ENCODE peak calls at places on chromosomes 1 and 21, in seven cellular contexts. G, N, X, K, Q, T and F are unnamed samples.

GRCh38 chr1:53478186-53478585 is 19.0 kb downstream of the DMRTB1 start:
- DNase-seq in X (no peak), T (no peak), N (no peak), K (no peak), Q (no peak), G (no peak), F (no peak)

GRCh38 chr1:202892501-202892900 is 3.6 kb upstream of the RABIF start:
- DNase-seq in G (no peak), N (no peak), X (no peak), K (no peak), Q (no peak), T (no peak), F (no peak)

GRCh38 chr1:76759950-76760349 is 107.3 kb upstream of the ST6GALNAC5 start:
- DNase-seq in Q (peak), X (no peak), K (no peak), G (peak), T (no peak), N (no peak), F (peak)

GRCh38 chr1:56577859-56578663 is 1.3 kb downstream of the PLPP3 start:
- DNase-seq in K (no peak), N (peak), T (no peak), Q (peak), X (peak), G (peak), F (peak)

GRCh38 chr1:34779962-34780361 is 1.1 kb upstream of the GJB3 start:
- DNase-seq in Q (no peak), T (no peak), G (no peak), K (no peak), N (no peak), X (no peak), F (no peak)

GRCh38 chr21:30592140-30592539 is at the start of gene KRTAP6-3:
- DNase-seq in T (no peak), K (no peak), Q (no peak), N (no peak), X (no peak), G (no peak), F (no peak)

GRCh38 chr1:53987880-53988279 is 30.1 kb downstream of the LDLRAD1 start:
- DNase-seq in X (no peak), K (no peak), N (no peak), Q (peak), T (no peak), G (no peak), F (no peak)

GRCh38 chr1:12453400-12454343 is 164.3 kb downstream of the DHRS3 start:
- DNase-seq in X (no peak), Q (no peak), K (no peak), G (no peak), N (no peak), T (no peak), F (no peak)

GRCh38 chr1:234201600-234201999 is 171.7 kb upstream of the COA6 start:
- DNase-seq in Q (no peak), T (no peak), N (no peak), X (no peak), K (no peak), G (no peak), F (peak)

GRCh38 chr1:145983959-145984830 is 12.2 kb downstream of the TXNIP start:
- DNase-seq in X (no peak), G (no peak), K (no peak), N (no peak), Q (no peak), T (no peak), F (no peak)

GRCh38 chr21:38858429-38859205 is 52.9 kb downstream of the ETS2 start:
- DNase-seq in Q (no peak), N (no peak), G (no peak), T (no peak), K (no peak), X (no peak), F (peak)

GRCh38 chr1:180630408-180631196 is 1.2 kb upstream of the XPR1 start:
- DNase-seq in G (no peak), K (no peak), T (no peak), N (no peak), Q (peak), X (no peak), F (no peak)

GRCh38 chr1:43980255-43981134 is 1.5 kb downstream of the B4GALT2 start:
- DNase-seq in G (no peak), T (no peak), X (no peak), Q (peak), K (no peak), N (no peak), F (no peak)

GRCh38 chr1:63087966-63088365 is 234.4 kb upstream of the FOXD3 start:
- DNase-seq in Q (no peak), K (no peak), T (no peak), N (no peak), G (peak), X (no peak), F (no peak)

GRCh38 chr1:116988248-116988647 is 13.3 kb upstream of the CD101 start:
- DNase-seq in X (no peak), Q (peak), N (no peak), G (no peak), T (no peak), K (no peak), F (no peak)

GRCh38 chr21:35547946-35548774 is 499.1 kb upstream of the RUNX1 start:
- DNase-seq in K (no peak), N (no peak), G (peak), T (no peak), X (no peak), Q (no peak), F (no peak)

GRCh38 chr1:1085911-1086841 is 12.1 kb upstream of the RNF223 start:
- DNase-seq in K (no peak), N (no peak), T (no peak), G (no peak), Q (no peak), X (no peak), F (no peak)

GRCh38 chr1:6601049-6601864 is 1.4 kb downstream of the KLHL21 start:
- DNase-seq in G (peak), Q (peak), X (peak), K (peak), N (peak), T (peak), F (peak)

GRCh38 chr1:62407398-62408009 is 29.3 kb upstream of the USP1 start:
- DNase-seq in X (no peak), K (no peak), G (peak), Q (peak), N (peak), T (no peak), F (peak)

GRCh38 chr21:35220301-35220700 is 171.2 kb upstream of the RUNX1 start:
- DNase-seq in N (peak), K (no peak), T (no peak), X (no peak), G (no peak), Q (no peak), F (no peak)

GRCh38 chr1:42720868-42721267 is 19.2 kb downstream of the CLDN19 start:
- DNase-seq in X (no peak), T (no peak), G (peak), Q (no peak), K (no peak), N (no peak), F (no peak)

GRCh38 chr1:205991237-205991636 is 12.0 kb downstream of the RAB7B start:
- DNase-seq in X (no peak), Q (peak), T (no peak), K (no peak), G (no peak), N (peak), F (no peak)

GRCh38 chr1:36864182-36865079 is 169.9 kb downstream of the GRIK3 start:
- DNase-seq in T (no peak), X (no peak), K (no peak), N (no peak), G (no peak), Q (no peak), F (peak)

GRCh38 chr1:243850013-243850367 is at the start of gene AKT3:
- DNase-seq in N (no peak), X (no peak), Q (no peak), G (peak), K (no peak), T (peak), F (no peak)

GRCh38 chr1:221159608-221160007 is 280.4 kb downstream of the HLX start:
- DNase-seq in X (no peak), T (no peak), N (no peak), G (no peak), K (no peak), Q (no peak), F (no peak)

DNA sequence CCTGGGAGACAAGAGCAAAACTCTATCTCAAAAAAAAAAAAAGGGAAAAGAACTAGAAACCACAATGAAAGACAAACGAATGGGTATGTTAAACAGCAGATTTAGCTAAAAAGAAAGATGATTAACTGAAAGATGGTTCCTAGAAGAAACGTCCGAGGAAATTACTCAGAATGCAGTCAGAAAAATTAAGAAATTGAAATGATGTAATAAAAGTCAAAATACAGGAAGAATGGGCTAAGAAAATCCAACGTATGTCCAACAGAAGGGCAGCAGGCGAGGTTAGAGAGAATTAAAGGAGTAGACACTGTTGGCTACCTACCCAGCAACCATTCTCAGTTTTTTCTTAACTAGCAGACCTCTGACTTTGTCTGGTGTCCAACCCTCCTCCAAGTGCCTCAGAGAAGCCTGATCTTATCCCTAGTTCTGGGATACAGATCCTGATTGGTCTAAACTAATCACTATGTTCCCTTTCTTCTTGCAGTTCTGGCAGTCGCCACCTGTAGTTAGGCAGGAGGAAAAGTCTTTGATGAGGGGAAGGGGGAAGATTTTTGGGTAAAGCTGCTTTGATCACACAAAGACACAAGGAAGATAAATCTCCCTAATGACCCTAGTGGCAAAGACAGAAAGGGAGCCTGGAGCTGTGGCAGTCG is 25.7 kb downstream of the GPR161 start:
- DNase-seq in K (no peak), Q (peak), G (no peak), X (no peak), N (no peak), T (no peak), F (no peak)
- TF ChIP-seq CTCF in K (no peak), Q (no peak), G (no peak), X (no peak), N (peak), T (no peak), F (no peak)

DNA sequence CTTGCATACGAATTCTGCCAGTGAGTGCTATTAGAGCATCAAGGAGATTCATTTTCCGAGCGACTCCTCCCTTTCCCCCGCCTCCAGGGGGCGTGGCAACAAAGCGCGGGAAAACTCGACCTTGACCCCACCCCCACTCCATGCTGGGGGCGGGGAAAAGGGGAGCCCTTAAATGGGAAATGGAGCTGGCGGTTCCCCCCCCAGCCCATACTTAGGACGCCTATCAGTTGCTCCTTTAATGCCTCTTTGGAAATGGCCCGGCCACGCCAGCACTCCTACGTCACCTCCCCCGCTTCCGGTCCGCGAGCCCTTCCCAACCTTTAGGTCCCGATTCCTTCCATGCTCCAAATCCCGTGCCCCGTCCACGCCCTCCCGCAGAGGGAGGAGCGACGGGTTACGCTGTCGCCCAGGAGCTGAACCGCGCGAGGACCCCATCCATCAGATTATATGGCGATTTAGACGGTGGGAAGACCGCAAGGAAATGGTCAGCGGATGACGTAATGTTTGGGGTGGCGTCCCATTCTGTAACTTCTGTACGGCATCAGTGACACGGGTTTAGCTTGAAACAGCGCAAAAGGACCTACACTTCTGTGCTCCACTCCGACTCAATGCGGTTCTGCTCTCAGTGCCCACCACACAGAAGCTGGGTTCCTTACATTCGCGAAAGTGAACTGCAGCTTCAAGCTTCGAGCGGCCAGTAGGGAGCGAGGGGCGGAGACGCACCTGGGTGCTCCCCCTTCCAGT is 702 bp upstream of the ZNF687 start:
- DNase-seq in X (peak), K (peak), T (peak), N (peak), Q (peak), G (peak), F (peak)
- TF ChIP-seq CTCF in X (peak), K (no peak), T (no peak), N (peak), Q (no peak), G (no peak), F (peak)

GRCh38 chr1:151013518-151013917 is 5.3 kb downstream of the PRUNE1 start:
- DNase-seq in Q (no peak), G (peak), N (no peak), K (no peak), X (no peak), T (no peak), F (no peak)
- TF ChIP-seq CTCF in Q (no peak), G (peak), N (no peak), K (no peak), X (no peak), T (no peak), F (no peak)

DNA sequence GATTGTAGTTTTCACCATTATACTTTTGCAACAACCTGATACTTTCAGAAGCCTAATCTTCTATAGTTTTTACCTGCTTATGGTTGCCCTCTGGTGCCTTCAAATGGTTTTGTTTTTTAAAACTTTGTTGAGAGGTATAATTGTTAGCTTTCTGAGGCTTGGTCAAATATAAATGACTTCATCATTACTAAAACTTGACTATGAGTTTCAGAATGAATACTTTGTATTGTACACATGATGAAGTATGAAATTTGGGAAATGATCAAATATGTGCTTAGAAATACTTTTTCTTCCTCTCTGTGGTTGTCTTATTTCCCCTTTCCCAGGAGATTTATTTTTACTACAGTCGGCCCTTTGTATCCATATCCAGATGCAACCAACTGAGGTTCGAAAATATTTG is 151.8 kb upstream of the B3GALT2 start:
- DNase-seq in T (no peak), N (peak), Q (peak), K (no peak), G (no peak), X (no peak), F (no peak)
- TF ChIP-seq CTCF in T (no peak), N (peak), Q (no peak), K (no peak), G (no peak), X (no peak), F (no peak)